ENCODE peak calls at places on chromosome 15, in four cellular contexts. V is H9, W is heart left ventricle, C is HepG2. P is an unnamed sample.

GRCh38 chr15:29456255-29456654 is 186.6 kb upstream of the NSMCE3 start:
- DNase-seq in C (no peak), V (no peak), W (no peak), P (no peak)

GRCh38 chr15:50543556-50543955 is 2.9 kb downstream of the USP50 start:
- DNase-seq in C (no peak), V (no peak), W (no peak), P (no peak)

GRCh38 chr15:26891448-26891881 is 24.6 kb downstream of the GABRA5 start:
- DNase-seq in C (peak; percentile 36), W (no peak), V (peak; percentile 82), P (peak; percentile 95)

GRCh38 chr15:51227967-51228783 is 110.2 kb downstream of the CYP19A1 start:
- DNase-seq in W (no peak), C (peak; percentile 24), V (no peak), P (peak; percentile 67)

GRCh38 chr15:88512606-88513005 is 33.9 kb downstream of the DET1 start:
- DNase-seq in C (no peak), W (no peak), V (no peak), P (no peak)

GRCh38 chr15:51846463-51847230 is 17.2 kb downstream of the TMOD3 start:
- DNase-seq in V (no peak), W (no peak), C (no peak), P (no peak)

GRCh38 chr15:92533298-92533697 is 122.3 kb downstream of the FAM174B start:
- DNase-seq in C (no peak), W (no peak), V (no peak), P (no peak)

GRCh38 chr15:98734472-98735284 is 86.3 kb downstream of the IGF1R start:
- DNase-seq in V (no peak), W (no peak), C (peak; percentile 88), P (peak; percentile 40)

GRCh38 chr15:91318976-91319714 is 219.1 kb downstream of the SV2B start:
- DNase-seq in V (no peak), W (no peak), C (no peak), P (no peak)

GRCh38 chr15:89051875-89052274 is 36.4 kb upstream of the ABHD2 start:
- DNase-seq in C (peak; percentile 12), V (no peak), W (no peak), P (no peak)

GRCh38 chr15:61659571-61660190 is 400.6 kb downstream of the VPS13C start:
- DNase-seq in C (no peak), W (no peak), V (no peak), P (no peak)

GRCh38 chr15:64843996-64844395 is 2.3 kb downstream of the PLEKHO2 start:
- DNase-seq in V (no peak), C (no peak), W (no peak), P (peak; percentile 39)
- H3K4me1 ChIP-seq in V (no peaks in the 10 kb centered on the region), C (peaks cover 66% of the 10 kb centered on the region), W (peaks cover 57% of the 10 kb centered on the region), P (peaks cover 3% of the 10 kb centered on the region)

DNA sequence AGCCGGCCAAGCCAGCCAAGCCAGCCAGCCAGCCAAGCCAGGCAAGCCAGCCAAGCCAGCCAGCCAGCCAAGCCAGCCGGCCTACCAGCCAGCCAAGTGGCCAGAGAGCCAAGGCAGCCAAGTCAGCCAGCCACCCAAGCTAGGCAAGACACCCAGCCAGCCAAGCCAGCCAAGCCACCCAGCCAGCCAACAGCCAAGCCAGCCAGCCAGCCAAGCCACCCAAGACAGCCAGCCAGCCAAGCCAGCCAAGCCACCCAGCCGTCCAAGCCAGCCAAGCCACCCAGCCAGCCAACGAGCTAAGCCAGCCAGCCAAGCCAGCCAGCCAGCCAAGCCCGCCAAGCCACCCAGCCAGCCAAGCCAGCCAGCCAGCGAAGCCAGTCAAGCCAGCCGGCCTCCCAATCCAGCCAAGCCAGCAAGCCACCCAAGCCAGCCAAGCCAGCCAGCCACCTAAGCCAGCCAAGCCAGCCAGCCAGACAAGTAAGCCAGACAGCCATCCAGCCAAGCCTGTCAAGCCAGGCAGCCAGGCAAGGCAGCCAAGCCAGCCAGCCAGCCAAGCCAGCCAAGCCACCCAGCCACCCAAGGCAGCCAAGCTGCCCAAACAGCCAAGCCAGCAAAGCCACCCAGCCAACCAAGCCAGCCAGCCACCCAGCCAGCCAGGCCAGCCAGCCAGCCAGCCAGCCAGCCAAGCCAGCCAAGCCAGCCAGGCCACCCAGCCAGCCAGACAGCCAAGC is 200.5 kb downstream of the GOLGA6L6 start:
- DNase-seq in C (no peak), V (peak; percentile 83), W (peak; percentile 97), P (peak; percentile 86)
- H3K9me3 ChIP-seq in C (peaks cover 51% of the 10 kb centered on the region), V (peaks cover 77% of the 10 kb centered on the region), W (peaks cover 25% of the 10 kb centered on the region), P (peaks cover 65% of the 10 kb centered on the region)

GRCh38 chr15:77886805-77887448 is 190.6 kb downstream of the TBC1D2B start:
- DNase-seq in W (no peak), V (no peak), C (no peak), P (no peak)
- H3K27ac ChIP-seq in W (peak overlapping the region; percentile 29), V (no peak overlapping the region), C (no peak overlapping the region), P (no peak overlapping the region)

GRCh38 chr15:64746356-64746755 is 29.0 kb downstream of the RBPMS2 start:
- DNase-seq in V (no peak), C (no peak), W (no peak), P (no peak)
- H3K4me1 ChIP-seq in V (no peaks in the 10 kb centered on the region), C (peaks cover 5% of the 10 kb centered on the region), W (peaks cover 48% of the 10 kb centered on the region), P (peaks cover 2% of the 10 kb centered on the region)